ENCODE peak calls at places on chromosomes 4 and X, in ten cellular contexts. H, Y, C, A, F, Q, X, U, T and I are unnamed samples.

GRCh38 chrX:15493118-15494082 is at the start of gene PIR:
- DNase-seq in H (peak; percentile 54), Y (peak; percentile 68), C (peak; percentile 88), A (peak; percentile 89), F (peak; percentile 83), Q (peak; percentile 93), X (peak; percentile 22), U (peak; percentile 25), T (peak; percentile 57), I (no peak)

GRCh38 chr4:1171306-1172227 is 816 bp downstream of the SPON2 start:
- DNase-seq in H (peak; percentile 52), Y (no peak), C (no peak), A (no peak), F (peak; percentile 45), Q (no peak), X (no peak), U (peak; percentile 50), T (no peak), I (no peak)

GRCh38 chr4:118954246-118954645 is 65.6 kb downstream of the SYNPO2 start:
- DNase-seq in H (no peak), Y (no peak), C (no peak), A (peak; percentile 44), F (peak; percentile 67), Q (no peak), X (no peak), U (no peak), T (no peak), I (no peak)

GRCh38 chrX:43655151-43655676 is 885 bp upstream of the MAOA start:
- DNase-seq in H (no peak), Y (no peak), C (peak; percentile 47), A (peak; percentile 38), F (peak; percentile 56), Q (peak; percentile 67), X (no peak), U (peak; percentile 1), T (no peak), I (no peak)

GRCh38 chr4:48332661-48333060 is 8.7 kb upstream of the SLAIN2 start:
- DNase-seq in H (no peak), Y (no peak), C (no peak), A (no peak), F (peak; percentile 54), Q (no peak), X (no peak), U (no peak), T (no peak), I (no peak)

GRCh38 chrX:31506360-31506759 is 434.5 kb upstream of the FTHL17 start:
- DNase-seq in H (no peak), Y (no peak), C (no peak), A (no peak), F (peak; percentile 44), Q (no peak), X (no peak), U (no peak), T (no peak), I (no peak)

GRCh38 chr4:22129454-22130075 is 181.0 kb upstream of the KCNIP4 start:
- DNase-seq in H (peak; percentile 0), Y (no peak), C (no peak), A (peak; percentile 20), F (peak; percentile 63), Q (no peak), X (no peak), U (no peak), T (no peak), I (no peak)

GRCh38 chr4:185396724-185397402 is at the start of gene ANKRD37:
- DNase-seq in H (no peak), Y (peak; percentile 22), C (peak; percentile 54), A (peak; percentile 69), F (peak; percentile 41), Q (peak; percentile 79), X (no peak), U (no peak), T (no peak), I (no peak)

GRCh38 chrX:54447461-54447860 is 7.3 kb downstream of the TSR2 start:
- DNase-seq in H (no peak), Y (no peak), C (no peak), A (no peak), F (peak; percentile 23), Q (no peak), X (no peak), U (no peak), T (no peak), I (no peak)

GRCh38 chr4:27861381-27861787 is 1000.7 kb downstream of the STIM2 start:
- DNase-seq in H (no peak), Y (no peak), C (no peak), A (peak; percentile 65), F (peak; percentile 49), Q (no peak), X (no peak), U (no peak), T (no peak), I (no peak)

GRCh38 chrX:55867254-55867653 is 149.7 kb downstream of the RRAGB start:
- DNase-seq in H (no peak), Y (no peak), C (no peak), A (no peak), F (peak; percentile 5), Q (no peak), X (no peak), U (no peak), T (no peak), I (no peak)

GRCh38 chrX:107700317-107700774 is 72.0 kb downstream of the PRPS1 start:
- DNase-seq in H (no peak), Y (no peak), C (peak; percentile 42), A (no peak), F (peak; percentile 82), Q (peak; percentile 66), X (no peak), U (no peak), T (no peak), I (no peak)

GRCh38 chrX:67563469-67564448 is 19.9 kb downstream of the AR start:
- DNase-seq in H (no peak), Y (no peak), C (no peak), A (no peak), F (peak; percentile 74), Q (peak; percentile 65), X (no peak), U (no peak), T (no peak), I (no peak)

GRCh38 chrX:78754917-78755316 is 7.4 kb downstream of the LPAR4 start:
- DNase-seq in H (no peak), Y (no peak), C (no peak), A (no peak), F (no peak), Q (no peak), X (no peak), U (no peak), T (no peak), I (no peak)

GRCh38 chr4:52657317-52657629 is 1.8 kb downstream of the USP46 start:
- DNase-seq in H (no peak), Y (no peak), C (no peak), A (no peak), F (no peak), Q (no peak), X (no peak), U (no peak), T (no peak), I (no peak)

GRCh38 chr4:119081943-119082342 is 53.7 kb upstream of the MYOZ2 start:
- DNase-seq in H (no peak), Y (no peak), C (no peak), A (peak; percentile 85), F (no peak), Q (no peak), X (no peak), U (no peak), T (no peak), I (no peak)

GRCh38 chr4:10157478-10158354 is 41.1 kb upstream of the WDR1 start:
- DNase-seq in H (peak; percentile 16), Y (no peak), C (peak; percentile 59), A (peak; percentile 81), F (peak; percentile 93), Q (peak; percentile 66), X (no peak), U (peak; percentile 11), T (peak; percentile 20), I (no peak)

GRCh38 chrX:8848921-8849320 is 47.7 kb upstream of the FAM9A start:
- DNase-seq in H (no peak), Y (no peak), C (no peak), A (no peak), F (peak; percentile 48), Q (no peak), X (no peak), U (no peak), T (no peak), I (no peak)

GRCh38 chrX:119828446-119828845 is 24.3 kb downstream of the UPF3B start:
- DNase-seq in H (no peak), Y (no peak), C (no peak), A (no peak), F (no peak), Q (no peak), X (no peak), U (no peak), T (no peak), I (no peak)

GRCh38 chrX:72545990-72546389 is 26.7 kb downstream of the HDAC8 start:
- DNase-seq in H (no peak), Y (no peak), C (no peak), A (peak; percentile 71), F (peak; percentile 37), Q (no peak), X (no peak), U (no peak), T (no peak), I (no peak)

GRCh38 chr4:78706302-78706701 is 69.8 kb upstream of the BMP2K start:
- DNase-seq in H (no peak), Y (no peak), C (no peak), A (no peak), F (no peak), Q (no peak), X (no peak), U (no peak), T (no peak), I (no peak)

GRCh38 chr4:117700111-117700892 is 334.0 kb upstream of the NDST3 start:
- DNase-seq in H (no peak), Y (no peak), C (no peak), A (peak; percentile 4), F (no peak), Q (no peak), X (no peak), U (no peak), T (no peak), I (no peak)

GRCh38 chrX:138756234-138756633 is 44.7 kb upstream of the FGF13 start:
- DNase-seq in H (no peak), Y (peak; percentile 1), C (peak; percentile 54), A (peak; percentile 17), F (peak; percentile 6), Q (no peak), X (no peak), U (no peak), T (no peak), I (no peak)

GRCh38 chrX:120660638-120661037 is 30.8 kb upstream of the C1GALT1C1 start:
- DNase-seq in H (no peak), Y (no peak), C (no peak), A (no peak), F (no peak), Q (no peak), X (peak; percentile 34), U (no peak), T (no peak), I (no peak)

GRCh38 chr4:5712931-5713330 is 1.9 kb downstream of the EVC start:
- DNase-seq in H (no peak), Y (no peak), C (no peak), A (no peak), F (no peak), Q (no peak), X (no peak), U (no peak), T (no peak), I (no peak)

GRCh38 chr4:14180166-14180565 is 552.6 kb upstream of the BOD1L1 start:
- DNase-seq in H (no peak), Y (no peak), C (no peak), A (no peak), F (no peak), Q (no peak), X (no peak), U (no peak), T (no peak), I (no peak)

GRCh38 chr4:139282375-139283075 is 2.5 kb upstream of the MGARP start:
- DNase-seq in H (no peak), Y (no peak), C (no peak), A (no peak), F (peak; percentile 51), Q (no peak), X (no peak), U (no peak), T (no peak), I (no peak)

GRCh38 chrX:47030339-47030738 is 47.9 kb upstream of the RGN start:
- DNase-seq in H (no peak), Y (peak; percentile 7), C (no peak), A (peak; percentile 77), F (peak; percentile 73), Q (no peak), X (no peak), U (no peak), T (no peak), I (no peak)